ENCODE peak calls at places on chromosomes 4 and X, in ten cellular contexts. One of them, this sample, is unnamed.

GRCh38 chr4:113602829-113603228 is 158.7 kb downstream of the CAMK2D start:
- DNase-seq in RPMI7951: no peak
- DNase-seq in fibroblast of the conjunctiva: no peak
- DNase-seq in ascending aorta: no peak
- DNase-seq in hypothalamus: no peak
- DNase-seq in neural crest cell: no peak
- DNase-seq in lower lobe of right lung: no peak
- DNase-seq in SW480: no peak
- DNase-seq in nucleus accumbens: no peak
- DNase-seq in fibroblast of the aortic adventitia: no peak
- DNase-seq in this sample: no peak

GRCh38 chr4:144820706-144821105 is 174.8 kb downstream of the HHIP start:
- DNase-seq in fibroblast of the conjunctiva: peak; percentile 34
- DNase-seq in lower lobe of right lung: no peak
- DNase-seq in ascending aorta: no peak
- DNase-seq in nucleus accumbens: no peak
- DNase-seq in SW480: no peak
- DNase-seq in neural crest cell: no peak
- DNase-seq in RPMI7951: no peak
- DNase-seq in fibroblast of the aortic adventitia: peak; percentile 72
- DNase-seq in hypothalamus: no peak
- DNase-seq in this sample: no peak

GRCh38 chrX:29478336-29479069 is 736.9 kb upstream of the MAGEB2 start:
- DNase-seq in fibroblast of the aortic adventitia: peak; percentile 62
- DNase-seq in lower lobe of right lung: no peak
- DNase-seq in neural crest cell: peak; percentile 23
- DNase-seq in SW480: peak; percentile 30
- DNase-seq in ascending aorta: no peak
- DNase-seq in fibroblast of the conjunctiva: peak; percentile 30
- DNase-seq in RPMI7951: peak; percentile 18
- DNase-seq in hypothalamus: no peak
- DNase-seq in nucleus accumbens: no peak
- DNase-seq in this sample: no peak

GRCh38 chr4:110904435-110905050 is 281.7 kb upstream of the PITX2 start:
- DNase-seq in RPMI7951: no peak
- DNase-seq in hypothalamus: no peak
- DNase-seq in fibroblast of the aortic adventitia: peak; percentile 22
- DNase-seq in SW480: peak; percentile 27
- DNase-seq in nucleus accumbens: no peak
- DNase-seq in fibroblast of the conjunctiva: no peak
- DNase-seq in neural crest cell: no peak
- DNase-seq in lower lobe of right lung: no peak
- DNase-seq in ascending aorta: no peak
- DNase-seq in this sample: no peak

GRCh38 chr4:141922224-141922623 is 285.8 kb downstream of the IL15 start:
- DNase-seq in fibroblast of the conjunctiva: no peak
- DNase-seq in ascending aorta: no peak
- DNase-seq in fibroblast of the aortic adventitia: peak; percentile 35
- DNase-seq in RPMI7951: no peak
- DNase-seq in hypothalamus: no peak
- DNase-seq in SW480: no peak
- DNase-seq in neural crest cell: no peak
- DNase-seq in lower lobe of right lung: no peak
- DNase-seq in nucleus accumbens: no peak
- DNase-seq in this sample: no peak

GRCh38 chrX:118975831-118976598 is 1.6 kb downstream of the LONRF3 start:
- DNase-seq in fibroblast of the conjunctiva: no peak
- DNase-seq in nucleus accumbens: peak; percentile 0
- DNase-seq in fibroblast of the aortic adventitia: peak; percentile 11
- DNase-seq in SW480: peak; percentile 86
- DNase-seq in lower lobe of right lung: peak; percentile 90
- DNase-seq in neural crest cell: no peak
- DNase-seq in RPMI7951: peak; percentile 49
- DNase-seq in hypothalamus: peak; percentile 36
- DNase-seq in ascending aorta: peak; percentile 92
- DNase-seq in this sample: peak; percentile 2

GRCh38 chrX:71637253-71637618 is 18.9 kb upstream of the CXCR3 start:
- DNase-seq in ascending aorta: no peak
- DNase-seq in lower lobe of right lung: no peak
- DNase-seq in SW480: no peak
- DNase-seq in neural crest cell: no peak
- DNase-seq in fibroblast of the conjunctiva: no peak
- DNase-seq in RPMI7951: peak; percentile 34
- DNase-seq in hypothalamus: no peak
- DNase-seq in fibroblast of the aortic adventitia: peak; percentile 19
- DNase-seq in nucleus accumbens: no peak
- DNase-seq in this sample: no peak

GRCh38 chr4:20839957-20840356 is 139.7 kb downstream of the PACRGL start:
- DNase-seq in RPMI7951: peak; percentile 65
- DNase-seq in nucleus accumbens: no peak
- DNase-seq in ascending aorta: no peak
- DNase-seq in lower lobe of right lung: no peak
- DNase-seq in neural crest cell: no peak
- DNase-seq in hypothalamus: no peak
- DNase-seq in fibroblast of the aortic adventitia: peak; percentile 77
- DNase-seq in SW480: no peak
- DNase-seq in fibroblast of the conjunctiva: peak; percentile 71
- DNase-seq in this sample: no peak

GRCh38 chrX:119459181-119459580 is 9.1 kb upstream of the SLC25A5 start:
- DNase-seq in fibroblast of the aortic adventitia: no peak
- DNase-seq in hypothalamus: no peak
- DNase-seq in fibroblast of the conjunctiva: no peak
- DNase-seq in RPMI7951: peak; percentile 33
- DNase-seq in lower lobe of right lung: no peak
- DNase-seq in neural crest cell: no peak
- DNase-seq in nucleus accumbens: no peak
- DNase-seq in ascending aorta: no peak
- DNase-seq in SW480: no peak
- DNase-seq in this sample: no peak

GRCh38 chrX:75230296-75230695 is 43.6 kb upstream of the UPRT start:
- DNase-seq in RPMI7951: no peak
- DNase-seq in hypothalamus: no peak
- DNase-seq in neural crest cell: no peak
- DNase-seq in ascending aorta: no peak
- DNase-seq in SW480: no peak
- DNase-seq in fibroblast of the aortic adventitia: no peak
- DNase-seq in nucleus accumbens: no peak
- DNase-seq in fibroblast of the conjunctiva: no peak
- DNase-seq in lower lobe of right lung: no peak
- DNase-seq in this sample: no peak

GRCh38 chr4:52823478-52824092 is 38.5 kb upstream of the RASL11B start:
- DNase-seq in fibroblast of the conjunctiva: no peak
- DNase-seq in neural crest cell: no peak
- DNase-seq in ascending aorta: no peak
- DNase-seq in fibroblast of the aortic adventitia: no peak
- DNase-seq in RPMI7951: peak; percentile 64
- DNase-seq in hypothalamus: no peak
- DNase-seq in SW480: peak; percentile 44
- DNase-seq in nucleus accumbens: no peak
- DNase-seq in lower lobe of right lung: no peak
- DNase-seq in this sample: no peak

GRCh38 chr4:92235741-92236140 is 68.0 kb upstream of the GRID2 start:
- DNase-seq in lower lobe of right lung: no peak
- DNase-seq in ascending aorta: no peak
- DNase-seq in fibroblast of the aortic adventitia: peak; percentile 19
- DNase-seq in fibroblast of the conjunctiva: no peak
- DNase-seq in nucleus accumbens: no peak
- DNase-seq in SW480: no peak
- DNase-seq in hypothalamus: no peak
- DNase-seq in neural crest cell: no peak
- DNase-seq in RPMI7951: peak; percentile 32
- DNase-seq in this sample: no peak

GRCh38 chrX:1386338-1387127 is 5.4 kb downstream of the SLC25A6 start:
- DNase-seq in neural crest cell: no peak
- DNase-seq in fibroblast of the conjunctiva: no peak
- DNase-seq in RPMI7951: no peak
- DNase-seq in fibroblast of the aortic adventitia: no peak
- DNase-seq in SW480: no peak
- DNase-seq in hypothalamus: no peak
- DNase-seq in lower lobe of right lung: peak; percentile 39
- DNase-seq in ascending aorta: no peak
- DNase-seq in nucleus accumbens: no peak
- DNase-seq in this sample: no peak

GRCh38 chrX:150084474-150085229 is 146.4 kb upstream of the EOLA2 start:
- DNase-seq in RPMI7951: peak; percentile 57
- DNase-seq in hypothalamus: no peak
- DNase-seq in fibroblast of the conjunctiva: no peak
- DNase-seq in lower lobe of right lung: no peak
- DNase-seq in ascending aorta: no peak
- DNase-seq in neural crest cell: no peak
- DNase-seq in nucleus accumbens: no peak
- DNase-seq in fibroblast of the aortic adventitia: peak; percentile 66
- DNase-seq in SW480: no peak
- DNase-seq in this sample: no peak

GRCh38 chrX:129108936-129109335 is 414.4 kb downstream of the SMARCA1 start:
- DNase-seq in hypothalamus: no peak
- DNase-seq in neural crest cell: no peak
- DNase-seq in fibroblast of the aortic adventitia: no peak
- DNase-seq in RPMI7951: no peak
- DNase-seq in SW480: no peak
- DNase-seq in lower lobe of right lung: no peak
- DNase-seq in ascending aorta: no peak
- DNase-seq in fibroblast of the conjunctiva: no peak
- DNase-seq in nucleus accumbens: no peak
- DNase-seq in this sample: no peak

GRCh38 chr4:1337376-1337831 is 9.6 kb upstream of the UVSSA start:
- DNase-seq in fibroblast of the conjunctiva: no peak
- DNase-seq in RPMI7951: peak; percentile 15
- DNase-seq in lower lobe of right lung: no peak
- DNase-seq in nucleus accumbens: no peak
- DNase-seq in fibroblast of the aortic adventitia: no peak
- DNase-seq in SW480: peak; percentile 47
- DNase-seq in neural crest cell: no peak
- DNase-seq in hypothalamus: no peak
- DNase-seq in ascending aorta: no peak
- DNase-seq in this sample: no peak

GRCh38 chr4:92163348-92163747 is 140.4 kb upstream of the GRID2 start:
- DNase-seq in fibroblast of the conjunctiva: no peak
- DNase-seq in nucleus accumbens: no peak
- DNase-seq in hypothalamus: no peak
- DNase-seq in fibroblast of the aortic adventitia: peak; percentile 6
- DNase-seq in ascending aorta: no peak
- DNase-seq in lower lobe of right lung: no peak
- DNase-seq in neural crest cell: no peak
- DNase-seq in SW480: no peak
- DNase-seq in RPMI7951: peak; percentile 3
- DNase-seq in this sample: no peak

GRCh38 chr4:136793848-136794247 is 738.4 kb downstream of the PCDH18 start:
- DNase-seq in ascending aorta: no peak
- DNase-seq in SW480: no peak
- DNase-seq in fibroblast of the conjunctiva: no peak
- DNase-seq in lower lobe of right lung: no peak
- DNase-seq in fibroblast of the aortic adventitia: no peak
- DNase-seq in RPMI7951: no peak
- DNase-seq in neural crest cell: no peak
- DNase-seq in hypothalamus: no peak
- DNase-seq in nucleus accumbens: no peak
- DNase-seq in this sample: no peak

GRCh38 chr4:21011106-21011505 is 310.8 kb downstream of the PACRGL start:
- DNase-seq in RPMI7951: no peak
- DNase-seq in SW480: no peak
- DNase-seq in nucleus accumbens: no peak
- DNase-seq in neural crest cell: no peak
- DNase-seq in fibroblast of the conjunctiva: no peak
- DNase-seq in fibroblast of the aortic adventitia: no peak
- DNase-seq in lower lobe of right lung: no peak
- DNase-seq in ascending aorta: no peak
- DNase-seq in hypothalamus: no peak
- DNase-seq in this sample: no peak

GRCh38 chrX:49177873-49178480 is 6.3 kb downstream of the PLP2 start:
- DNase-seq in fibroblast of the conjunctiva: no peak
- DNase-seq in RPMI7951: no peak
- DNase-seq in SW480: no peak
- DNase-seq in nucleus accumbens: no peak
- DNase-seq in neural crest cell: no peak
- DNase-seq in lower lobe of right lung: no peak
- DNase-seq in ascending aorta: no peak
- DNase-seq in hypothalamus: no peak
- DNase-seq in fibroblast of the aortic adventitia: no peak
- DNase-seq in this sample: no peak

GRCh38 chr4:119139316-119139715 is 3.7 kb downstream of the MYOZ2 start:
- DNase-seq in RPMI7951: no peak
- DNase-seq in neural crest cell: no peak
- DNase-seq in nucleus accumbens: no peak
- DNase-seq in hypothalamus: no peak
- DNase-seq in lower lobe of right lung: no peak
- DNase-seq in ascending aorta: no peak
- DNase-seq in SW480: no peak
- DNase-seq in fibroblast of the conjunctiva: no peak
- DNase-seq in fibroblast of the aortic adventitia: peak; percentile 53
- DNase-seq in this sample: no peak

GRCh38 chr4:142044271-142044670 is 407.9 kb downstream of the IL15 start:
- DNase-seq in fibroblast of the conjunctiva: no peak
- DNase-seq in RPMI7951: peak; percentile 13
- DNase-seq in SW480: no peak
- DNase-seq in fibroblast of the aortic adventitia: peak; percentile 43
- DNase-seq in nucleus accumbens: no peak
- DNase-seq in lower lobe of right lung: no peak
- DNase-seq in hypothalamus: no peak
- DNase-seq in ascending aorta: no peak
- DNase-seq in neural crest cell: no peak
- DNase-seq in this sample: no peak

GRCh38 chr4:129926936-129927335 is 831.0 kb downstream of the C4orf33 start:
- DNase-seq in fibroblast of the conjunctiva: no peak
- DNase-seq in hypothalamus: no peak
- DNase-seq in nucleus accumbens: no peak
- DNase-seq in SW480: no peak
- DNase-seq in ascending aorta: no peak
- DNase-seq in lower lobe of right lung: no peak
- DNase-seq in RPMI7951: peak; percentile 2
- DNase-seq in fibroblast of the aortic adventitia: no peak
- DNase-seq in neural crest cell: no peak
- DNase-seq in this sample: no peak

GRCh38 chr4:86926428-86927086 is 8.3 kb upstream of the AFF1 start:
- DNase-seq in ascending aorta: no peak
- DNase-seq in RPMI7951: no peak
- DNase-seq in hypothalamus: no peak
- DNase-seq in neural crest cell: no peak
- DNase-seq in fibroblast of the aortic adventitia: no peak
- DNase-seq in SW480: no peak
- DNase-seq in lower lobe of right lung: no peak
- DNase-seq in fibroblast of the conjunctiva: no peak
- DNase-seq in nucleus accumbens: no peak
- DNase-seq in this sample: no peak

GRCh38 chr4:25157071-25157470 is 3.2 kb downstream of the SEPSECS start:
- DNase-seq in fibroblast of the aortic adventitia: no peak
- DNase-seq in neural crest cell: no peak
- DNase-seq in lower lobe of right lung: no peak
- DNase-seq in fibroblast of the conjunctiva: no peak
- DNase-seq in ascending aorta: no peak
- DNase-seq in SW480: no peak
- DNase-seq in nucleus accumbens: no peak
- DNase-seq in hypothalamus: no peak
- DNase-seq in RPMI7951: no peak
- DNase-seq in this sample: no peak

GRCh38 chr4:186606593-186606992 is 51.2 kb upstream of the MTNR1A start:
- DNase-seq in fibroblast of the aortic adventitia: no peak
- DNase-seq in hypothalamus: no peak
- DNase-seq in fibroblast of the conjunctiva: no peak
- DNase-seq in lower lobe of right lung: no peak
- DNase-seq in neural crest cell: no peak
- DNase-seq in SW480: no peak
- DNase-seq in RPMI7951: peak; percentile 88
- DNase-seq in nucleus accumbens: no peak
- DNase-seq in ascending aorta: no peak
- DNase-seq in this sample: no peak

GRCh38 chr4:787561-787981 is 38.4 kb downstream of the CPLX1 start:
- DNase-seq in neural crest cell: no peak
- DNase-seq in RPMI7951: no peak
- DNase-seq in ascending aorta: no peak
- DNase-seq in hypothalamus: no peak
- DNase-seq in fibroblast of the aortic adventitia: no peak
- DNase-seq in lower lobe of right lung: peak; percentile 35
- DNase-seq in SW480: no peak
- DNase-seq in nucleus accumbens: no peak
- DNase-seq in fibroblast of the conjunctiva: no peak
- DNase-seq in this sample: no peak

GRCh38 chr4:153438916-153439756 is 27.0 kb upstream of the TMEM131L start:
- DNase-seq in hypothalamus: no peak
- DNase-seq in neural crest cell: no peak
- DNase-seq in ascending aorta: no peak
- DNase-seq in fibroblast of the conjunctiva: no peak
- DNase-seq in nucleus accumbens: no peak
- DNase-seq in RPMI7951: peak; percentile 5
- DNase-seq in fibroblast of the aortic adventitia: no peak
- DNase-seq in lower lobe of right lung: no peak
- DNase-seq in SW480: no peak
- DNase-seq in this sample: no peak